ENCODE peak calls at places on chromosomes 16 and 17, in six cellular contexts. Z is iris pigment epithelial cell; T is mucosa of gallbladder; E is activated T-helper 9 cell treated with anti-CD3 and anti-CD28 coated beads, Interleukin-2, amount 50 U/mL, for 16 hours; M is lung microvascular endothelial cell; N is upper lobe of right lung. Q is an unnamed sample.

GRCh38 chr17:70713694-70714093 is 544.4 kb downstream of the KCNJ2 start:
- DNase-seq in Z (no peak), T (no peak), E (no peak), M (no peak), N (no peak), Q (no peak)

GRCh38 chr16:66306366-66307150 is 59.9 kb upstream of the CDH5 start:
- DNase-seq in Z (no peak), T (no peak), E (no peak), M (no peak), N (no peak), Q (no peak)

GRCh38 chr17:44333371-44333770 is 8.7 kb upstream of the SLC25A39 start:
- DNase-seq in Z (no peak), T (no peak), E (no peak), M (no peak), N (peak), Q (no peak)

GRCh38 chr17:81603846-81604610 is 32.9 kb downstream of the NPLOC4 start:
- DNase-seq in Z (no peak), T (no peak), E (no peak), M (no peak), N (no peak), Q (no peak)

GRCh38 chr17:81492202-81492601 is 20.4 kb downstream of the ACTG1 start:
- DNase-seq in Z (no peak), T (no peak), E (no peak), M (no peak), N (no peak), Q (no peak)

GRCh38 chr16:10642964-10643363 is 51.8 kb downstream of the TEKT5 start:
- DNase-seq in Z (no peak), T (no peak), E (no peak), M (no peak), N (no peak), Q (no peak)

GRCh38 chr16:25691519-25692091 is at the start of gene HS3ST4:
- DNase-seq in Z (no peak), T (no peak), E (no peak), M (no peak), N (no peak), Q (no peak)

GRCh38 chr16:58235663-58236062 is 37.8 kb upstream of the CSNK2A2 start:
- DNase-seq in Z (no peak), T (no peak), E (no peak), M (no peak), N (no peak), Q (no peak)

GRCh38 chr16:67800252-67801046 is 5.9 kb downstream of the RANBP10 start:
- DNase-seq in Z (no peak), T (no peak), E (no peak), M (no peak), N (no peak), Q (no peak)

GRCh38 chr17:49967621-49968379 is 1.2 kb upstream of the DLX4 start:
- DNase-seq in Z (no peak), T (no peak), E (no peak), M (no peak), N (no peak), Q (no peak)

GRCh38 chr16:67528870-67529638 is 425 bp downstream of the RIPOR1 start:
- DNase-seq in Z (peak), T (no peak), E (no peak), M (peak), N (peak), Q (peak)

GRCh38 chr16:84577034-84577803 is 40.7 kb downstream of the COTL1 start:
- DNase-seq in Z (no peak), T (no peak), E (no peak), M (no peak), N (no peak), Q (no peak)

GRCh38 chr16:79150128-79150527 is 450.4 kb downstream of the MAF start:
- DNase-seq in Z (no peak), T (no peak), E (no peak), M (no peak), N (no peak), Q (no peak)

GRCh38 chr16:62853887-62854286 is 817.6 kb upstream of the CDH8 start:
- DNase-seq in Z (no peak), T (no peak), E (no peak), M (no peak), N (no peak), Q (no peak)

GRCh38 chr16:67965668-67966548 is 2.5 kb downstream of the SLC12A4 start:
- DNase-seq in Z (peak), T (no peak), E (no peak), M (no peak), N (no peak), Q (no peak)

GRCh38 chr17:19703776-19704371 is 12.5 kb downstream of the SLC47A2 start:
- DNase-seq in Z (no peak), T (no peak), E (no peak), M (no peak), N (no peak), Q (no peak)

GRCh38 chr17:66301418-66301863 is 972 bp upstream of the PRKCA start:
- DNase-seq in Z (no peak), T (no peak), E (no peak), M (no peak), N (no peak), Q (peak)

GRCh38 chr16:83772806-83773205 is 35.0 kb upstream of the HSBP1 start:
- DNase-seq in Z (no peak), T (no peak), E (no peak), M (no peak), N (no peak), Q (peak)

GRCh38 chr17:50477976-50478375 is 684 bp upstream of the RSAD1 start:
- DNase-seq in Z (no peak), T (no peak), E (no peak), M (no peak), N (no peak), Q (no peak)

GRCh38 chr17:76438906-76439305 is 14.0 kb downstream of the UBE2O start:
- DNase-seq in Z (no peak), T (no peak), E (no peak), M (no peak), N (no peak), Q (no peak)

GRCh38 chr17:39152134-39152884 is 872 bp upstream of the PLXDC1 start:
- DNase-seq in Z (no peak), T (peak), E (no peak), M (no peak), N (no peak), Q (peak)

GRCh38 chr17:12231027-12231682 is 210.5 kb downstream of the MAP2K4 start:
- DNase-seq in Z (peak), T (no peak), E (no peak), M (no peak), N (no peak), Q (no peak)

GRCh38 chr17:4950075-4950756 is 703 bp upstream of the ENO3 start:
- DNase-seq in Z (peak), T (peak), E (peak), M (peak), N (peak), Q (no peak)

GRCh38 chr16:35560637-35560984 is 2101.2 kb downstream of the TP53TG3F start:
- DNase-seq in Z (no peak), T (no peak), E (no peak), M (no peak), N (no peak), Q (no peak)

GRCh38 chr16:79628501-79628975 is 28.0 kb upstream of the MAF start:
- DNase-seq in Z (peak), T (no peak), E (peak), M (no peak), N (no peak), Q (no peak)

GRCh38 chr17:307295-307691 is 45.3 kb downstream of the RPH3AL start:
- DNase-seq in Z (no peak), T (no peak), E (no peak), M (no peak), N (no peak), Q (no peak)

GRCh38 chr16:1002399-1003161 is 21.0 kb downstream of the SOX8 start:
- DNase-seq in Z (peak), T (peak), E (peak), M (peak), N (no peak), Q (peak)

GRCh38 chr16:57475711-57476339 is 10.5 kb downstream of the DOK4 start:
- DNase-seq in Z (peak), T (no peak), E (peak), M (peak), N (peak), Q (peak)

GRCh38 chr16:75025766-75026165 is 26.9 kb downstream of the ZNRF1 start:
- DNase-seq in Z (peak), T (no peak), E (no peak), M (peak), N (no peak), Q (no peak)

GRCh38 chr16:81204794-81205680 is 33.5 kb upstream of the BCO1 start:
- DNase-seq in Z (peak), T (peak), E (no peak), M (peak), N (no peak), Q (peak)

GRCh38 chr17:33267279-33267790 is 25.8 kb downstream of the ASIC2 start:
- DNase-seq in Z (peak), T (no peak), E (no peak), M (no peak), N (no peak), Q (peak)

GRCh38 chr17:40850287-40850972 is 16.6 kb downstream of the KRT12 start:
- DNase-seq in Z (peak), T (no peak), E (no peak), M (no peak), N (no peak), Q (no peak)

GRCh38 chr17:67785122-67785477 is 40.2 kb upstream of the BPTF start:
- DNase-seq in Z (no peak), T (no peak), E (no peak), M (no peak), N (no peak), Q (no peak)

GRCh38 chr17:49817993-49818392 is 29.5 kb downstream of the KAT7 start:
- DNase-seq in Z (no peak), T (no peak), E (no peak), M (no peak), N (no peak), Q (no peak)